ENCODE peak calls at places on chromosomes 16 and 17, in nine cellular contexts. H is lung, G is kidney epithelial cell, D is IMR-90, F is cardiac fibroblast, N is right lobe of liver, Q is lower lobe of right lung, E is NB4, I is PC-9. M is an unnamed sample.

GRCh38 chr17:6546069-6546718 is 10.2 kb downstream of the PITPNM3 start:
- DNase-seq in H (no peak), G (peak), D (peak), F (peak), N (no peak), Q (no peak), E (peak), I (no peak), M (no peak)

GRCh38 chr17:79936661-79937434 is 97.6 kb upstream of the CBX4 start:
- DNase-seq in H (no peak), G (no peak), D (no peak), F (no peak), N (peak), Q (no peak), E (peak), I (no peak), M (no peak)

GRCh38 chr16:79191933-79192332 is 408.6 kb downstream of the MAF start:
- DNase-seq in H (no peak), G (peak), D (no peak), F (no peak), N (no peak), Q (no peak), E (no peak), I (no peak), M (no peak)

GRCh38 chr17:43584666-43585102 is 38.5 kb upstream of the ETV4 start:
- DNase-seq in H (no peak), G (no peak), D (peak), F (peak), N (no peak), Q (no peak), E (no peak), I (no peak), M (no peak)

GRCh38 chr16:75433732-75434413 is 570 bp upstream of the CFDP1 start:
- DNase-seq in H (peak), G (peak), D (peak), F (peak), N (peak), Q (peak), E (peak), I (peak), M (peak)

GRCh38 chr16:86609115-86609514 is 30.8 kb downstream of the FOXL1 start:
- DNase-seq in H (no peak), G (peak), D (peak), F (peak), N (no peak), Q (no peak), E (no peak), I (no peak), M (no peak)

GRCh38 chr17:80009391-80010282 is 26.0 kb downstream of the TBC1D16 start:
- DNase-seq in H (no peak), G (no peak), D (no peak), F (no peak), N (peak), Q (no peak), E (no peak), I (no peak), M (no peak)

GRCh38 chr16:11796227-11797165 is 562 bp downstream of the ZC3H7A start:
- DNase-seq in H (peak), G (no peak), D (peak), F (peak), N (peak), Q (peak), E (peak), I (no peak), M (no peak)

GRCh38 chr17:78019976-78020716 is 61.6 kb downstream of the TNRC6C start:
- DNase-seq in H (no peak), G (no peak), D (no peak), F (no peak), N (no peak), Q (no peak), E (no peak), I (no peak), M (no peak)

GRCh38 chr16:85995591-85996461 is 96.9 kb downstream of the IRF8 start:
- DNase-seq in H (no peak), G (no peak), D (no peak), F (no peak), N (no peak), Q (no peak), E (no peak), I (no peak), M (no peak)

GRCh38 chr16:76226481-76226880 is 50.7 kb upstream of the CNTNAP4 start:
- DNase-seq in H (no peak), G (no peak), D (no peak), F (no peak), N (no peak), Q (no peak), E (no peak), I (no peak), M (no peak)

GRCh38 chr17:27430882-27431491 is 25.3 kb upstream of the KSR1 start:
- DNase-seq in H (no peak), G (no peak), D (peak), F (peak), N (no peak), Q (no peak), E (peak), I (no peak), M (peak)

GRCh38 chr17:81867123-81867951 is 3.8 kb downstream of the ARHGDIA start:
- DNase-seq in H (no peak), G (no peak), D (peak), F (peak), N (peak), Q (no peak), E (peak), I (no peak), M (no peak)

GRCh38 chr17:38601539-38602351 is 4.0 kb downstream of the SRCIN1 start:
- DNase-seq in H (no peak), G (no peak), D (no peak), F (peak), N (no peak), Q (no peak), E (no peak), I (no peak), M (no peak)

GRCh38 chr17:9343513-9343912 is 232.1 kb downstream of the STX8 start:
- DNase-seq in H (no peak), G (no peak), D (peak), F (peak), N (no peak), Q (no peak), E (no peak), I (no peak), M (no peak)

GRCh38 chr17:62869885-62870580 is 61.9 kb upstream of the MARCHF10 start:
- DNase-seq in H (no peak), G (no peak), D (peak), F (peak), N (no peak), Q (no peak), E (no peak), I (peak), M (peak)

GRCh38 chr16:6482861-6483530 is 849.6 kb upstream of the RBFOX1 start:
- DNase-seq in H (no peak), G (no peak), D (no peak), F (no peak), N (no peak), Q (no peak), E (no peak), I (no peak), M (no peak)

GRCh38 chr16:82138478-82139285 is 31.3 kb downstream of the MPHOSPH6 start:
- DNase-seq in H (no peak), G (no peak), D (no peak), F (no peak), N (no peak), Q (no peak), E (no peak), I (no peak), M (no peak)

GRCh38 chr16:57297856-57298255 is 13.4 kb upstream of the PLLP start:
- DNase-seq in H (no peak), G (no peak), D (no peak), F (no peak), N (no peak), Q (no peak), E (peak), I (no peak), M (no peak)

GRCh38 chr16:30185683-30186421 is 2.5 kb downstream of the CORO1A start:
- DNase-seq in H (peak), G (no peak), D (no peak), F (no peak), N (peak), Q (peak), E (peak), I (no peak), M (no peak)

GRCh38 chr17:65193305-65194293 is 56.4 kb downstream of the RGS9 start:
- DNase-seq in H (no peak), G (no peak), D (peak), F (no peak), N (no peak), Q (no peak), E (no peak), I (no peak), M (no peak)

GRCh38 chr16:70552675-70553074 is 29.1 kb downstream of the SF3B3 start:
- DNase-seq in H (no peak), G (no peak), D (no peak), F (no peak), N (no peak), Q (no peak), E (no peak), I (no peak), M (no peak)

GRCh38 chr16:70556063-70556462 is 32.4 kb downstream of the SF3B3 start:
- DNase-seq in H (no peak), G (no peak), D (no peak), F (no peak), N (no peak), Q (no peak), E (no peak), I (no peak), M (no peak)

GRCh38 chr16:70551788-70552187 is 28.2 kb downstream of the SF3B3 start:
- DNase-seq in H (no peak), G (no peak), D (peak), F (no peak), N (no peak), Q (no peak), E (peak), I (no peak), M (no peak)

GRCh38 chr16:70553175-70553574 is 29.6 kb downstream of the SF3B3 start:
- DNase-seq in H (no peak), G (no peak), D (peak), F (peak), N (no peak), Q (no peak), E (no peak), I (peak), M (peak)

GRCh38 chr16:70553645-70554044 is 30.0 kb downstream of the SF3B3 start:
- DNase-seq in H (no peak), G (no peak), D (peak), F (peak), N (no peak), Q (no peak), E (no peak), I (peak), M (no peak)
- H3K4me3 ChIP-seq in H (no peak), G (no peak), D (no peak), F (no peak), N (no peak), Q (no peak), E (no peak), I (no peak), M (no peak)

GRCh38 chr17:58248955-58249269 is 10.5 kb downstream of the LPO start:
- DNase-seq in H (no peak), G (no peak), D (no peak), F (no peak), N (no peak), Q (no peak), E (no peak), I (no peak), M (no peak)
- TF ChIP-seq CTCF in H (no peak), G (no peak), D (no peak), F (no peak), N (no peak), Q (no peak), E (no peak), I (no peak), M (no peak)

DNA sequence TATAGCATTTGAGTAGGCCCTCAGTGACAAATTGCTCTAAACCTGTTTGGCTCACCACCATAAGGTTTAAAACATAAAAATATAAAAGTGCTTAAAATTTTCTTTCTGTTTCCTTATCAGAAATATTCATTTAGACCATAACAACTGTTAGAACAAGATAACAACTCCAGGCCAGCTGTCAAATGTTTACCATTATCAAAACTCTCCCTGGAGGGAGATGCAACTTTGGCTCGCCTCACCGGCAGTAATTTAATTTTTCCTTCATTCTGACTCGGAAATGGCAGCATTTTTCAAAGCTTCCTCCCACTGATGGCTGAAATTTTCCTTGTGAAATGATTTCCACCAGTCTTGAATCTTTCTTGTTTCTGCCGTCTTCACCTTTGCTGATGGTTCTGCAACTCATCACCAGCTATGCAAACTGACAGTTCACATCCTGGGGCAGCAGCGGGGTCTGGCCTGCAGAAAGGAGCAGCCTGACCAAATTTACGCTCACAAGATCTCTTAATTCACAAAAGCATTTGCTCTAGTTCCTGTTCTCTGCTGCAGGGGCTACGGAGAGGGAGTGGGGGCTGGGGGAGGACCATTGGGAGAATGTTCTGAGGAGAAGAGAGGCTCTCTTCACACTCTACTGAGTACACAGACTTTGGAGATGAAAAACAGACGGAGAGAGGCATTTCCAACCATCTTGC is 254.6 kb upstream of the TBX2 start:
- DNase-seq in H (no peak), G (no peak), D (no peak), F (peak), N (no peak), Q (no peak), E (no peak), I (no peak), M (no peak)
- H3K4me3 ChIP-seq in H (no peak), G (no peak), D (no peak), F (no peak), N (no peak), Q (no peak), E (no peak), I (no peak), M (no peak)

GRCh38 chr17:56751145-56751743 is 82.5 kb downstream of the C17orf67 start:
- DNase-seq in H (no peak), G (no peak), D (no peak), F (no peak), N (no peak), Q (no peak), E (no peak), I (no peak), M (no peak)
- TF ChIP-seq CTCF in H (no peak), G (peak), D (no peak), F (no peak), N (no peak), Q (no peak), E (no peak), I (no peak), M (no peak)

GRCh38 chr16:14303182-14303618 is 232.1 kb downstream of the MRTFB start:
- DNase-seq in H (no peak), G (no peak), D (peak), F (peak), N (no peak), Q (no peak), E (no peak), I (peak), M (no peak)

GRCh38 chr16:14302399-14303181 is 231.5 kb downstream of the MRTFB start:
- DNase-seq in H (no peak), G (no peak), D (no peak), F (no peak), N (peak), Q (no peak), E (peak), I (no peak), M (no peak)

GRCh38 chr16:14302031-14302398 is 230.9 kb downstream of the MRTFB start:
- DNase-seq in H (no peak), G (no peak), D (peak), F (peak), N (peak), Q (no peak), E (peak), I (peak), M (peak)

GRCh38 chr16:14304891-14305459 is 233.9 kb downstream of the MRTFB start:
- DNase-seq in H (no peak), G (no peak), D (no peak), F (no peak), N (peak), Q (no peak), E (no peak), I (no peak), M (no peak)

DNA sequence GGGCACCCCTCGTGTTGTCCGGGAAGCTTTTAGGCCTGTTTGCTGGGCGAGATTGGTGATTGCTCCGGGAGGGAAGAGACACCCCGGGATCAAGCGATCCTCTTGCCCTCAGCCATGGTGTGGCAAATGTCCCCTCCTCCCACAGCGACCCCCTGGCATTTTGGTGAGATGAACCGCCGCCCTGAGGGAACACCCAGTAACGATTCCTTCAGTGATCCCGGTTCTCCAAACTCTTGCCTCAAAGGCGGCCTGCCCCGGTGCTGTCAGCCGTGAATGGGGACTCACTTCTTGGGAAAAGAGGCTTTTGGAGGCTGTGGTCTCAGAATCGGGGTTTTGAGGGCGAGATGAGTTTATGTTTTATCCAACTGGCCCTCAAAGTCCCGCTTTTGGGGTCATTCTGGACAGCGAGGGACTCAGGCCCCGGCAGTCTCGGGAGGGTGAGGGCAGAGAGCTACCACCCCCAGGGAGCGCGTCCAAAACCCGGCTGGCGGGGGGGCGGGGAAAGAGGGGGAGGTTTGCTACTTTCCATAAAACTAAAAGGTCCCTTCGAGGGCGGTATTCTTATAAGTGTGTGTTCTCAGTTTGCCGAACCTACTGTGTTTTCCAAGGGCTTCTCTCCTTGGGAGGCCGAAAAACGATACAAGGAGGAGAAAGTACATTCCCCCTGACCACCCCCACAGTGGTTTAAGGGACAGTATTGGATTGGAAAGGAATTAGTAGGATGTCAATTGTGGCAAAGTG is 232.7 kb downstream of the MRTFB start:
- DNase-seq in H (no peak), G (no peak), D (no peak), F (no peak), N (peak), Q (no peak), E (no peak), I (no peak), M (no peak)
- H3K4me3 ChIP-seq in H (no peak), G (peak), D (peak), F (peak), N (peak), Q (peak), E (no peak), I (peak), M (peak)

GRCh38 chr17:2593846-2594656 is 597 bp downstream of the PAFAH1B1 start:
- DNase-seq in H (peak), G (no peak), D (peak), F (peak), N (peak), Q (peak), E (peak), I (peak), M (peak)
- TF ChIP-seq CTCF in H (no peak), G (no peak), D (no peak), F (no peak), N (no peak), Q (no peak), E (no peak), I (no peak), M (no peak)

M was measured in bronchial epithelial cell.